ENCODE peak calls at places on chromosomes 12 and 14, in six cellular contexts. I, M, Q, J, U and W are unnamed samples.
A peak's percentile ranks its signal among the peaks of the same experiment; 100 is the strongest.

GRCh38 chr12:52226446-52226845 is 6.6 kb upstream of the KRT7 start:
- DNase-seq in I (no peak), M (no peak), Q (no peak), J (no peak), U (no peak), W (no peak)

GRCh38 chr12:95417372-95417771 is 56.6 kb upstream of the METAP2 start:
- DNase-seq in I (no peak), M (no peak), Q (no peak), J (no peak), U (no peak), W (no peak)

GRCh38 chr12:21429994-21430393 is 7.5 kb upstream of the PYROXD1 start:
- DNase-seq in I (no peak), M (no peak), Q (peak; percentile 53), J (no peak), U (no peak), W (no peak)

GRCh38 chr14:68757618-68758081 is 35.2 kb downstream of the ZFP36L1 start:
- DNase-seq in I (no peak), M (no peak), Q (no peak), J (no peak), U (no peak), W (peak; percentile 81)

GRCh38 chr12:56082382-56082781 is 2.4 kb downstream of the ERBB3 start:
- DNase-seq in I (no peak), M (no peak), Q (no peak), J (no peak), U (no peak), W (no peak)

GRCh38 chr12:14849664-14850063 is 6.3 kb upstream of the ART4 start:
- DNase-seq in I (peak; percentile 79), M (peak; percentile 72), Q (no peak), J (no peak), U (no peak), W (no peak)

GRCh38 chr12:52821826-52822660 is 8.1 kb upstream of the KRT4 start:
- DNase-seq in I (no peak), M (no peak), Q (no peak), J (no peak), U (no peak), W (no peak)

GRCh38 chr14:32472512-32473472 is 143.7 kb downstream of the AKAP6 start:
- DNase-seq in I (peak; percentile 77), M (peak; percentile 63), Q (peak; percentile 49), J (no peak), U (no peak), W (peak; percentile 52)

GRCh38 chr14:105860615-105861580 is 334.5 kb downstream of the TMEM121 start:
- DNase-seq in I (no peak), M (no peak), Q (peak; percentile 8), J (no peak), U (no peak), W (no peak)

GRCh38 chr14:68552075-68552474 is 240.8 kb downstream of the ZFP36L1 start:
- DNase-seq in I (no peak), M (no peak), Q (no peak), J (no peak), U (no peak), W (no peak)

GRCh38 chr14:66174453-66174891 is 311.7 kb upstream of the CCDC196 start:
- DNase-seq in I (peak; percentile 55), M (no peak), Q (no peak), J (no peak), U (no peak), W (peak; percentile 48)

GRCh38 chr12:104751594-104751993 is 206.5 kb downstream of the SLC41A2 start:
- DNase-seq in I (no peak), M (no peak), Q (peak; percentile 4), J (no peak), U (no peak), W (no peak)

GRCh38 chr12:14247166-14247565 is 118.3 kb upstream of the ATF7IP start:
- DNase-seq in I (no peak), M (no peak), Q (no peak), J (no peak), U (no peak), W (no peak)

GRCh38 chr12:31728289-31728916 is 418 bp downstream of the AMN1 start:
- DNase-seq in I (no peak), M (no peak), Q (no peak), J (peak; percentile 71), U (peak; percentile 47), W (peak; percentile 55)

GRCh38 chr14:90368946-90369721 is 27.7 kb upstream of the CALM1 start:
- DNase-seq in I (no peak), M (peak; percentile 13), Q (no peak), J (no peak), U (no peak), W (no peak)

GRCh38 chr12:11855993-11856374 is 206.5 kb downstream of the ETV6 start:
- DNase-seq in I (no peak), M (no peak), Q (peak; percentile 69), J (no peak), U (no peak), W (no peak)

GRCh38 chr12:11886339-11886738 is 184.4 kb upstream of the BCL2L14 start:
- DNase-seq in I (no peak), M (peak; percentile 91), Q (no peak), J (no peak), U (no peak), W (no peak)

GRCh38 chr12:96054262-96054645 is 18.9 kb upstream of the LTA4H start:
- DNase-seq in I (peak; percentile 29), M (no peak), Q (no peak), J (no peak), U (no peak), W (no peak)

GRCh38 chr12:46266382-46266791 is 2.5 kb downstream of the SLC38A1 start:
- DNase-seq in I (peak; percentile 53), M (peak; percentile 69), Q (no peak), J (no peak), U (peak; percentile 57), W (no peak)

GRCh38 chr14:66568220-66568619 is 60.3 kb downstream of the GPHN start:
- DNase-seq in I (peak; percentile 4), M (no peak), Q (no peak), J (no peak), U (no peak), W (no peak)

GRCh38 chr12:49741882-49742620 is 694 bp downstream of the TMBIM6 start:
- DNase-seq in I (peak; percentile 86), M (peak; percentile 98), Q (peak; percentile 93), J (peak; percentile 92), U (peak; percentile 83), W (peak; percentile 94)

GRCh38 chr12:132151145-132151765 is 7.0 kb downstream of the NOC4L start:
- DNase-seq in I (no peak), M (no peak), Q (no peak), J (no peak), U (no peak), W (no peak)

GRCh38 chr12:105476616-105477015 is 146.1 kb downstream of the C12orf75 start:
- DNase-seq in I (no peak), M (no peak), Q (no peak), J (no peak), U (no peak), W (no peak)

GRCh38 chr12:72133497-72134055 is 138.6 kb upstream of the TRHDE start:
- DNase-seq in I (no peak), M (no peak), Q (peak; percentile 64), J (no peak), U (no peak), W (no peak)

GRCh38 chr12:47889040-47889439 is 15.8 kb downstream of the VDR start:
- DNase-seq in I (no peak), M (no peak), Q (no peak), J (no peak), U (no peak), W (no peak)

GRCh38 chr12:52195065-52195730 is 3.4 kb upstream of the KRT80 start:
- DNase-seq in I (peak; percentile 89), M (no peak), Q (no peak), J (no peak), U (no peak), W (no peak)

GRCh38 chr12:24118675-24119074 is 169.2 kb upstream of the SOX5 start:
- DNase-seq in I (peak; percentile 16), M (no peak), Q (no peak), J (no peak), U (no peak), W (no peak)
- H3K4me1 ChIP-seq in I (peaks cover 2% of the 10 kb centered on the region), M (no peaks in the 10 kb centered on the region), Q (no peaks in the 10 kb centered on the region), J (no peaks in the 10 kb centered on the region), U (no peaks in the 10 kb centered on the region), W (no peaks in the 10 kb centered on the region)

DNA sequence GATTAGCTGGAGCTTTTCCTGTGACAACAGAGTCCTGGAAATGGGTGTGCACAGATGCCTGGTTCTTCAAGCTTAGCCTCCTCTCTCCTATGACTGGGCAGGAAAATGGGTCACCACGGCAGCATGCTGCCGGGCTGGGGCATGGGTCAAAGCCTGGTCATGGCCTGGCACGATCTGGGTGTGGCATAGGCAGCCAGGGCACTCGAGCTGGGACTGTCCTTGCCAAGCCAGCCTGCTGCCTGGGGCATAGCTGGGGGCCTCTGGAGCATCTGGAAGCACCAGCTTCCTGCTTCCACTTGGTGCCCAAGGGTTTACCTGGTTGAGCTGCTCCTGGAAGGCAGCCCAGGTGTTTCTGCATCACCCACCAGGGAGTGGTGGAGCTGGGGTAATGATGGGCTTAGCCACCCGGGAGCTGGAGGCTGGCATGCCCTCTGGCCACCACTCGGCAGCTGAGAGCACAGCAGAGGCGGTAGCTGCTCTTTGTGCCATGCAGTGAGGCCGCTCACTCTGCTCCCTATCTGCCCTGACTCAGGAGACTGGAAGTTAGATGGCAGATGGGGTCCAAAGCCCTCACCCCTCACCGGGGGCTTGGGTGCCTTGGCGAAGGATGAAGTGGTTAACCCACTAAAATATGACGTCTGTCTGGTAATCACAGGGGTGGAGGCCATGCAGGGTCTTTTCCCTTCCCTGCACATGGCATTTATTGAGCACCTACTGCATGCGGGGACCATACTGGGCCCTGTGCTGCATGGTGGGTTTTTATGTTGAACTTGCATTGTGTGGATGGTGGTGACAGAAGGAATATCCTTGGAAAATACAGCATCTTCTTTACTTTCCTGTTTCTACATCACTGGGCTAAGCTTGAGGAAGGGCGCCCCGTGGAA is 1.7 kb downstream of the OTUB2 start:
- DNase-seq in I (no peak), M (peak; percentile 52), Q (no peak), J (peak; percentile 74), U (no peak), W (peak; percentile 43)
- H3K27ac ChIP-seq in I (no peak overlapping the region), M (no peak overlapping the region), Q (no peak overlapping the region), J (no peak overlapping the region), U (no peak overlapping the region), W (no peak overlapping the region)

DNA sequence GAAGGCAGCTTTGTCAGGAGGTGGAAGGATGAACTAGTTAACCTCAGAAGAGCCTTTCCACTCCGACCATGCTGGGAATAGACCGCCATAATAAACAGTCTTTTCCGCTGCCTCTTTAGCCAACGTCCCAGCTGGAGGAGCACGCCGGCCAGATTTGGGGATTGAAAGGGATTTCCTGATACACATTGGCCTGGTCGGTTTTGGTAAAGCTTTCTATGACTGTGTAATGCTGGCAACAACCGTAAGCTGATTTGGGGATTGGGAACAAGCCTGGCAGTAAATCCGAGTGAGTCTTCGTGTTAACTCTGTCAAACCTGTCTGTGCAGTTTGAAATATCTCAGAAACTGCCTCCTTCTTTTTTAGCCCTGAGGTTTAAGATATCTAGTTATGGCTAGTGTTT is 87.0 kb downstream of the DAD1 start:
- DNase-seq in I (no peak), M (no peak), Q (no peak), J (no peak), U (no peak), W (peak; percentile 85)
- H3K4me1 ChIP-seq in I (peaks cover 16% of the 10 kb centered on the region), M (peaks cover 4% of the 10 kb centered on the region), Q (peaks cover 4% of the 10 kb centered on the region), J (no peaks in the 10 kb centered on the region), U (peaks cover 25% of the 10 kb centered on the region), W (peaks cover 2% of the 10 kb centered on the region)

DNA sequence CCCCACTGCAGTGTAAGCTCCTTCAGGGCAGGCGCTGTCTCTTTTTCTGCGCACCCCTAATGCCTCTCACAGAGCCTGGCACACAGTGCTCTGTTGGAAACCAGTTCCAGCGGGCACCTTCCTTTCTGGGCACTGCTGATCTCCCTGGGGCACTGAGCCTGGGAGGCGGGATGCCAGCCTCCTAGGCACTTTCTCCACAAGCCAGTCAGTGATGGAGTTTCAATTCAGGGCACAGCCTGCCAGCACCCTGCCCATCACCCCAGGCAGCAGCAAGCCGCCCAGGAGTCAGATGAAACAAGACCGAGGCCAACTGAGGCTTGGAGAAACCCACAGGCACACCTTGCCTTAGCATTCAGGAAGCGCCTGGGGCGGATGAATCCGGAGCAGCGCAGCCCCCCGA is 5.7 kb upstream of the CTDSP2 start:
- DNase-seq in I (no peak), M (no peak), Q (peak; percentile 69), J (no peak), U (no peak), W (peak; percentile 28)
- H3K27ac ChIP-seq in I (peak overlapping the region; percentile 96), M (no peak overlapping the region), Q (no peak overlapping the region), J (no peak overlapping the region), U (no peak overlapping the region), W (peak overlapping the region; percentile 65)